ENCODE peak calls at places on chromosomes 7 and 10, in ten cellular contexts. One of them, this sample, is unnamed.

GRCh38 chr10:47036771-47037170 is 125.5 kb downstream of the PTPN20 start:
- DNase-seq in esophagus muscularis mucosa: no peak
- DNase-seq in ovary: no peak
- DNase-seq in sigmoid colon: peak; percentile 35
- DNase-seq in upper lobe of left lung: no peak
- DNase-seq in A549: no peak
- DNase-seq in tibial nerve: no peak
- DNase-seq in stomach: no peak
- DNase-seq in HepG2: no peak
- DNase-seq in K562: no peak
- DNase-seq in this sample: no peak

GRCh38 chr7:70720191-70720873 is 411.6 kb upstream of the GALNT17 start:
- DNase-seq in esophagus muscularis mucosa: no peak
- DNase-seq in ovary: no peak
- DNase-seq in sigmoid colon: no peak
- DNase-seq in upper lobe of left lung: no peak
- DNase-seq in A549: no peak
- DNase-seq in tibial nerve: no peak
- DNase-seq in stomach: no peak
- DNase-seq in HepG2: no peak
- DNase-seq in K562: no peak
- DNase-seq in this sample: no peak

GRCh38 chr7:7177044-7177517 is 5.3 kb upstream of the C1GALT1 start:
- DNase-seq in esophagus muscularis mucosa: no peak
- DNase-seq in ovary: no peak
- DNase-seq in sigmoid colon: no peak
- DNase-seq in upper lobe of left lung: no peak
- DNase-seq in A549: peak; percentile 88
- DNase-seq in tibial nerve: no peak
- DNase-seq in stomach: no peak
- DNase-seq in HepG2: peak; percentile 99
- DNase-seq in K562: no peak
- DNase-seq in this sample: no peak

GRCh38 chr10:2619472-2619871 is 447.9 kb upstream of the PFKP start:
- DNase-seq in esophagus muscularis mucosa: no peak
- DNase-seq in ovary: no peak
- DNase-seq in sigmoid colon: no peak
- DNase-seq in upper lobe of left lung: no peak
- DNase-seq in A549: peak; percentile 41
- DNase-seq in tibial nerve: no peak
- DNase-seq in stomach: no peak
- DNase-seq in HepG2: peak; percentile 7
- DNase-seq in K562: peak; percentile 9
- DNase-seq in this sample: no peak

GRCh38 chr10:80699602-80700039 is 161.9 kb downstream of the SH2D4B start:
- DNase-seq in esophagus muscularis mucosa: no peak
- DNase-seq in ovary: peak; percentile 68
- DNase-seq in sigmoid colon: peak; percentile 80
- DNase-seq in upper lobe of left lung: peak; percentile 73
- DNase-seq in A549: peak; percentile 73
- DNase-seq in tibial nerve: peak; percentile 61
- DNase-seq in stomach: peak; percentile 73
- DNase-seq in HepG2: peak; percentile 46
- DNase-seq in K562: peak; percentile 88
- DNase-seq in this sample: peak; percentile 93

GRCh38 chr10:10499839-10500238 is 517.8 kb upstream of the CELF2 start:
- DNase-seq in esophagus muscularis mucosa: no peak
- DNase-seq in ovary: no peak
- DNase-seq in sigmoid colon: no peak
- DNase-seq in upper lobe of left lung: no peak
- DNase-seq in A549: no peak
- DNase-seq in tibial nerve: no peak
- DNase-seq in stomach: no peak
- DNase-seq in HepG2: no peak
- DNase-seq in K562: no peak
- DNase-seq in this sample: no peak

GRCh38 chr7:55036958-55037357 is 18.1 kb downstream of the EGFR start:
- DNase-seq in esophagus muscularis mucosa: no peak
- DNase-seq in ovary: no peak
- DNase-seq in sigmoid colon: no peak
- DNase-seq in upper lobe of left lung: no peak
- DNase-seq in A549: no peak
- DNase-seq in tibial nerve: no peak
- DNase-seq in stomach: no peak
- DNase-seq in HepG2: no peak
- DNase-seq in K562: no peak
- DNase-seq in this sample: no peak

GRCh38 chr10:70126700-70127395 is 5.8 kb downstream of the AIFM2 start:
- DNase-seq in esophagus muscularis mucosa: no peak
- DNase-seq in ovary: no peak
- DNase-seq in sigmoid colon: no peak
- DNase-seq in upper lobe of left lung: no peak
- DNase-seq in A549: no peak
- DNase-seq in tibial nerve: no peak
- DNase-seq in stomach: no peak
- DNase-seq in HepG2: no peak
- DNase-seq in K562: no peak
- DNase-seq in this sample: no peak

GRCh38 chr7:118185163-118185860 is 1.3 kb downstream of the LSM8 start:
- DNase-seq in esophagus muscularis mucosa: no peak
- DNase-seq in ovary: no peak
- DNase-seq in sigmoid colon: no peak
- DNase-seq in upper lobe of left lung: no peak
- DNase-seq in A549: no peak
- DNase-seq in tibial nerve: no peak
- DNase-seq in stomach: no peak
- DNase-seq in HepG2: no peak
- DNase-seq in K562: no peak
- DNase-seq in this sample: no peak

GRCh38 chr7:66631471-66631870 is 2.8 kb downstream of the KCTD7 start:
- DNase-seq in esophagus muscularis mucosa: no peak
- DNase-seq in ovary: no peak
- DNase-seq in sigmoid colon: no peak
- DNase-seq in upper lobe of left lung: no peak
- DNase-seq in A549: no peak
- DNase-seq in tibial nerve: no peak
- DNase-seq in stomach: no peak
- DNase-seq in HepG2: no peak
- DNase-seq in K562: no peak
- DNase-seq in this sample: no peak

GRCh38 chr7:94394399-94395140 is at the start of gene COL1A2:
- DNase-seq in esophagus muscularis mucosa: peak; percentile 94
- DNase-seq in ovary: peak; percentile 90
- DNase-seq in sigmoid colon: peak; percentile 92
- DNase-seq in upper lobe of left lung: peak; percentile 32
- DNase-seq in A549: no peak
- DNase-seq in tibial nerve: peak; percentile 66
- DNase-seq in stomach: peak; percentile 32
- DNase-seq in HepG2: no peak
- DNase-seq in K562: no peak
- DNase-seq in this sample: peak; percentile 92

GRCh38 chr10:132593900-132594876 is 56.6 kb downstream of the INPP5A start:
- DNase-seq in esophagus muscularis mucosa: no peak
- DNase-seq in ovary: no peak
- DNase-seq in sigmoid colon: no peak
- DNase-seq in upper lobe of left lung: no peak
- DNase-seq in A549: no peak
- DNase-seq in tibial nerve: no peak
- DNase-seq in stomach: no peak
- DNase-seq in HepG2: no peak
- DNase-seq in K562: no peak
- DNase-seq in this sample: no peak

GRCh38 chr10:48444266-48444665 is 137.8 kb downstream of the MAPK8 start:
- DNase-seq in esophagus muscularis mucosa: peak; percentile 82
- DNase-seq in ovary: no peak
- DNase-seq in sigmoid colon: no peak
- DNase-seq in upper lobe of left lung: no peak
- DNase-seq in A549: peak; percentile 57
- DNase-seq in tibial nerve: no peak
- DNase-seq in stomach: peak; percentile 25
- DNase-seq in HepG2: peak; percentile 14
- DNase-seq in K562: no peak
- DNase-seq in this sample: no peak

GRCh38 chr7:92967238-92967637 is 130.9 kb upstream of the CDK6 start:
- DNase-seq in esophagus muscularis mucosa: no peak
- DNase-seq in ovary: no peak
- DNase-seq in sigmoid colon: no peak
- DNase-seq in upper lobe of left lung: no peak
- DNase-seq in A549: no peak
- DNase-seq in tibial nerve: no peak
- DNase-seq in stomach: no peak
- DNase-seq in HepG2: no peak
- DNase-seq in K562: no peak
- DNase-seq in this sample: no peak

GRCh38 chr7:128444242-128444641 is 11.4 kb upstream of the HILPDA start:
- DNase-seq in esophagus muscularis mucosa: no peak
- DNase-seq in ovary: no peak
- DNase-seq in sigmoid colon: no peak
- DNase-seq in upper lobe of left lung: no peak
- DNase-seq in A549: no peak
- DNase-seq in tibial nerve: no peak
- DNase-seq in stomach: peak; percentile 53
- DNase-seq in HepG2: no peak
- DNase-seq in K562: no peak
- DNase-seq in this sample: no peak

GRCh38 chr7:303884-304573 is 14.1 kb downstream of the FOXL3 start:
- DNase-seq in esophagus muscularis mucosa: no peak
- DNase-seq in ovary: no peak
- DNase-seq in sigmoid colon: peak; percentile 39
- DNase-seq in upper lobe of left lung: no peak
- DNase-seq in A549: no peak
- DNase-seq in tibial nerve: no peak
- DNase-seq in stomach: no peak
- DNase-seq in HepG2: no peak
- DNase-seq in K562: no peak
- DNase-seq in this sample: peak; percentile 74
- TF ChIP-seq EP300 in esophagus muscularis mucosa: no peak
- TF ChIP-seq EP300 in ovary: no peak
- TF ChIP-seq EP300 in sigmoid colon: no peak
- TF ChIP-seq EP300 in upper lobe of left lung: no peak
- TF ChIP-seq EP300 in A549: no peak
- TF ChIP-seq EP300 in tibial nerve: no peak
- TF ChIP-seq EP300 in stomach: no peak
- TF ChIP-seq EP300 in HepG2: no peak
- TF ChIP-seq EP300 in K562: no peak
- TF ChIP-seq EP300 in this sample: no peak

GRCh38 chr10:65675236-65675635 is 1250.6 kb upstream of the LRRTM3 start:
- DNase-seq in esophagus muscularis mucosa: no peak
- DNase-seq in ovary: no peak
- DNase-seq in sigmoid colon: no peak
- DNase-seq in upper lobe of left lung: no peak
- DNase-seq in A549: peak; percentile 38
- DNase-seq in tibial nerve: no peak
- DNase-seq in stomach: no peak
- DNase-seq in HepG2: peak; percentile 59
- DNase-seq in K562: no peak
- DNase-seq in this sample: no peak

DNA sequence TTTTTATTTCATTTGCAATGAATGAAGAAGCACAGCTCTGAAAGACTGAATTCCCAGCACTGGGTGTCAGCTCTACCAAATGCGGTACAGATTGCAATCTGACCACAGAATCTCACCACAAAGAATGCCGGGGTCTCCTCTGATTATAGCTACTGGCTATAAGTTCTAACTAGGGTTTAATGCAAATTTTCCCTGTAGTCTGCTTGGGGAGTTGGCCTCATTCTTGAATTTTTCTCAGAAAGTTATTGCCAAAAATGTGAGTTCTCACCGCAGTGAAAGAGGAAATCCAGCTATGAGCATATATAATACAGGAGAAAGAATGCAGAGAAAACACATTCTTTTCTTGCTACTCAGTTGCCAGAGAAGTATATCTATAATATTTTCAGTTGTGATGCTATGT is 1255.7 kb upstream of the LRRTM3 start:
- DNase-seq in esophagus muscularis mucosa: no peak
- DNase-seq in ovary: no peak
- DNase-seq in sigmoid colon: no peak
- DNase-seq in upper lobe of left lung: no peak
- DNase-seq in A549: no peak
- DNase-seq in tibial nerve: no peak
- DNase-seq in stomach: no peak
- DNase-seq in HepG2: no peak
- DNase-seq in K562: no peak
- DNase-seq in this sample: no peak
- TF ChIP-seq EP300 in esophagus muscularis mucosa: no peak
- TF ChIP-seq EP300 in ovary: no peak
- TF ChIP-seq EP300 in sigmoid colon: no peak
- TF ChIP-seq EP300 in upper lobe of left lung: no peak
- TF ChIP-seq EP300 in A549: no peak
- TF ChIP-seq EP300 in tibial nerve: no peak
- TF ChIP-seq EP300 in stomach: no peak
- TF ChIP-seq EP300 in HepG2: no peak
- TF ChIP-seq EP300 in K562: no peak
- TF ChIP-seq EP300 in this sample: no peak

DNA sequence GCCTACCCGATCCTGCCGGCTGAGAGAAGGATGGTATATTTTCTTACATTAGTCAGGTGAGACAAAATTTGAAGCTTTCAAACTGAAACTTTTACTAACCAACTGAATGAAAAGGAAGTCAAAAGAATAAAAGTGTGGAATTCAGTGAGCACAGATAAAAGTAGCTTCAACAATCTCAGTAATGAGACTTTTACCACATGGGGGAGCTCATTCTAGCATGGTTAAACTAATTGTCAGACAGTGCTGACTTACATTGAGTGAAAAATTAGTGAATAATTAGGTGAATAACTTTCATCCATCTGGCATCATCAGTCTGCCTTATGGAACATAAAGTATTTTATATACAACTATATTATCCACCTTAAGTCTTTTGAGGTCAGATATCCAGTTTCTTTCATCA is 8.4 kb downstream of the FAM237B start:
- DNase-seq in esophagus muscularis mucosa: no peak
- DNase-seq in ovary: no peak
- DNase-seq in sigmoid colon: no peak
- DNase-seq in upper lobe of left lung: no peak
- DNase-seq in A549: no peak
- DNase-seq in tibial nerve: no peak
- DNase-seq in stomach: no peak
- DNase-seq in HepG2: peak; percentile 6
- DNase-seq in K562: no peak
- DNase-seq in this sample: no peak
- TF ChIP-seq EP300 in esophagus muscularis mucosa: no peak
- TF ChIP-seq EP300 in ovary: no peak
- TF ChIP-seq EP300 in sigmoid colon: no peak
- TF ChIP-seq EP300 in upper lobe of left lung: no peak
- TF ChIP-seq EP300 in A549: no peak
- TF ChIP-seq EP300 in tibial nerve: no peak
- TF ChIP-seq EP300 in stomach: no peak
- TF ChIP-seq EP300 in HepG2: no peak
- TF ChIP-seq EP300 in K562: no peak
- TF ChIP-seq EP300 in this sample: no peak

DNA sequence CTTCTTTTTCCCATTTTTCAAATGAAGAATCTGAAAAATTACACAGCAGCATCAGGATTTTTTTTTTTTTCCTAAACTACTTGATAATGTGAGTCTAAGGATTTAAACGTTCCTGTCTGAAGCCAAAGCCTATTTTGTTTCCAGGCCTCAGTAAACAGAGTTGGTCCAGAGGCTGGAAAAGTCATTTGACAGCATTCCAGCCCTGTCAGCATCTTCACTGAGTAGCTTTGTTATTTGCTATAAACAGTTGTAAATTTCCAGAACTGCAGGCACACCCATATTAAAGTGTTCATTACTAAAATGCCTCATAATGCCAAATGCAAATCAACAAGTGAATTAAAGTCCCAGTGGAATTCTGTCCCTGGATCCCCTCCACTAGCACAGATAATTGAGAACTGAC is 35.5 kb upstream of the KMT2E start:
- DNase-seq in esophagus muscularis mucosa: no peak
- DNase-seq in ovary: no peak
- DNase-seq in sigmoid colon: no peak
- DNase-seq in upper lobe of left lung: peak; percentile 41
- DNase-seq in A549: no peak
- DNase-seq in tibial nerve: no peak
- DNase-seq in stomach: no peak
- DNase-seq in HepG2: no peak
- DNase-seq in K562: no peak
- DNase-seq in this sample: no peak
- TF ChIP-seq EP300 in esophagus muscularis mucosa: no peak
- TF ChIP-seq EP300 in ovary: no peak
- TF ChIP-seq EP300 in sigmoid colon: no peak
- TF ChIP-seq EP300 in upper lobe of left lung: no peak
- TF ChIP-seq EP300 in A549: no peak
- TF ChIP-seq EP300 in tibial nerve: peak; percentile 54
- TF ChIP-seq EP300 in stomach: no peak
- TF ChIP-seq EP300 in HepG2: no peak
- TF ChIP-seq EP300 in K562: no peak
- TF ChIP-seq EP300 in this sample: no peak

This sample was measured in suprapubic skin.